ENCODE peak calls at places on chromosomes 1 and 21, in seven cellular contexts. One of them, this sample, is unnamed.

GRCh38 chr1:61851849-61852692 is 109.8 kb downstream of the PATJ start:
- DNase-seq in A549: peak
- DNase-seq in AG09309: peak
- DNase-seq in GM10248: peak
- DNase-seq in HFF-Myc: peak
- DNase-seq in activated CD8-positive, alpha-beta T cell treated with anti-CD3 and anti-CD28 coated beads for 36 hours: peak
- DNase-seq in PC-9: peak
- DNase-seq in this sample: peak

GRCh38 chr1:165828581-165829329 is 1.3 kb downstream of the UCK2 start:
- DNase-seq in A549: peak
- DNase-seq in PC-9: peak
- DNase-seq in HFF-Myc: peak
- DNase-seq in GM10248: peak
- DNase-seq in AG09309: peak
- DNase-seq in activated CD8-positive, alpha-beta T cell treated with anti-CD3 and anti-CD28 coated beads for 36 hours: peak
- DNase-seq in this sample: peak

GRCh38 chr1:41728403-41729202 is 190.1 kb downstream of the HIVEP3 start:
- DNase-seq in A549: no peak
- DNase-seq in HFF-Myc: no peak
- DNase-seq in GM10248: peak
- DNase-seq in AG09309: no peak
- DNase-seq in activated CD8-positive, alpha-beta T cell treated with anti-CD3 and anti-CD28 coated beads for 36 hours: peak
- DNase-seq in PC-9: no peak
- DNase-seq in this sample: no peak

GRCh38 chr21:27464643-27465042 is 497.8 kb upstream of the ADAMTS5 start:
- DNase-seq in activated CD8-positive, alpha-beta T cell treated with anti-CD3 and anti-CD28 coated beads for 36 hours: no peak
- DNase-seq in PC-9: no peak
- DNase-seq in GM10248: no peak
- DNase-seq in HFF-Myc: no peak
- DNase-seq in A549: no peak
- DNase-seq in AG09309: no peak
- DNase-seq in this sample: no peak

GRCh38 chr1:234047113-234047512 is 142.6 kb downstream of the SLC35F3 start:
- DNase-seq in PC-9: peak
- DNase-seq in HFF-Myc: no peak
- DNase-seq in activated CD8-positive, alpha-beta T cell treated with anti-CD3 and anti-CD28 coated beads for 36 hours: no peak
- DNase-seq in A549: peak
- DNase-seq in AG09309: no peak
- DNase-seq in GM10248: no peak
- DNase-seq in this sample: no peak

GRCh38 chr1:50368179-50369007 is 54.9 kb downstream of the DMRTA2 start:
- DNase-seq in GM10248: peak
- DNase-seq in HFF-Myc: no peak
- DNase-seq in A549: peak
- DNase-seq in activated CD8-positive, alpha-beta T cell treated with anti-CD3 and anti-CD28 coated beads for 36 hours: peak
- DNase-seq in AG09309: no peak
- DNase-seq in PC-9: no peak
- DNase-seq in this sample: no peak

GRCh38 chr1:25431495-25432363 is 1.0 kb downstream of the MACO1 start:
- DNase-seq in PC-9: no peak
- DNase-seq in GM10248: no peak
- DNase-seq in HFF-Myc: no peak
- DNase-seq in activated CD8-positive, alpha-beta T cell treated with anti-CD3 and anti-CD28 coated beads for 36 hours: peak
- DNase-seq in AG09309: no peak
- DNase-seq in A549: no peak
- DNase-seq in this sample: no peak

GRCh38 chr1:170661646-170662411 is 2.1 kb upstream of the PRRX1 start:
- DNase-seq in AG09309: no peak
- DNase-seq in activated CD8-positive, alpha-beta T cell treated with anti-CD3 and anti-CD28 coated beads for 36 hours: no peak
- DNase-seq in PC-9: no peak
- DNase-seq in A549: no peak
- DNase-seq in HFF-Myc: no peak
- DNase-seq in GM10248: no peak
- DNase-seq in this sample: no peak

GRCh38 chr1:151189638-151190445 is at the start of gene VPS72:
- DNase-seq in A549: peak
- DNase-seq in GM10248: peak
- DNase-seq in HFF-Myc: peak
- DNase-seq in activated CD8-positive, alpha-beta T cell treated with anti-CD3 and anti-CD28 coated beads for 36 hours: peak
- DNase-seq in AG09309: peak
- DNase-seq in PC-9: peak
- DNase-seq in this sample: no peak

GRCh38 chr21:16580661-16581060 is 850.9 kb downstream of the USP25 start:
- DNase-seq in GM10248: no peak
- DNase-seq in HFF-Myc: no peak
- DNase-seq in AG09309: no peak
- DNase-seq in PC-9: no peak
- DNase-seq in A549: no peak
- DNase-seq in activated CD8-positive, alpha-beta T cell treated with anti-CD3 and anti-CD28 coated beads for 36 hours: no peak
- DNase-seq in this sample: no peak

GRCh38 chr1:161119379-161120061 is 1.6 kb downstream of the NIT1 start:
- DNase-seq in activated CD8-positive, alpha-beta T cell treated with anti-CD3 and anti-CD28 coated beads for 36 hours: peak
- DNase-seq in AG09309: no peak
- DNase-seq in HFF-Myc: no peak
- DNase-seq in PC-9: peak
- DNase-seq in GM10248: peak
- DNase-seq in A549: peak
- DNase-seq in this sample: no peak

GRCh38 chr1:161121042-161121441 is 3.1 kb downstream of the NIT1 start:
- DNase-seq in HFF-Myc: no peak
- DNase-seq in GM10248: no peak
- DNase-seq in AG09309: no peak
- DNase-seq in A549: no peak
- DNase-seq in activated CD8-positive, alpha-beta T cell treated with anti-CD3 and anti-CD28 coated beads for 36 hours: no peak
- DNase-seq in PC-9: no peak
- DNase-seq in this sample: no peak

GRCh38 chr1:161119017-161119378 is 1.1 kb downstream of the NIT1 start:
- DNase-seq in AG09309: no peak
- DNase-seq in A549: no peak
- DNase-seq in GM10248: no peak
- DNase-seq in activated CD8-positive, alpha-beta T cell treated with anti-CD3 and anti-CD28 coated beads for 36 hours: peak
- DNase-seq in PC-9: no peak
- DNase-seq in HFF-Myc: no peak
- DNase-seq in this sample: no peak

GRCh38 chr1:161115132-161115711 is 2.6 kb downstream of the PFDN2 start:
- DNase-seq in HFF-Myc: no peak
- DNase-seq in PC-9: peak
- DNase-seq in GM10248: no peak
- DNase-seq in activated CD8-positive, alpha-beta T cell treated with anti-CD3 and anti-CD28 coated beads for 36 hours: peak
- DNase-seq in AG09309: peak
- DNase-seq in A549: peak
- DNase-seq in this sample: no peak

GRCh38 chr1:161117681-161118581 is at the start of the genes NIT1 and PFDN2:
- DNase-seq in HFF-Myc: no peak
- DNase-seq in A549: peak
- DNase-seq in AG09309: no peak
- DNase-seq in GM10248: peak
- DNase-seq in activated CD8-positive, alpha-beta T cell treated with anti-CD3 and anti-CD28 coated beads for 36 hours: peak
- DNase-seq in PC-9: peak
- DNase-seq in this sample: no peak
- TF ChIP-seq CTCF in HFF-Myc: no peak
- TF ChIP-seq CTCF in A549: no peak
- TF ChIP-seq CTCF in AG09309: no peak
- TF ChIP-seq CTCF in GM10248: peak
- TF ChIP-seq CTCF in activated CD8-positive, alpha-beta T cell treated with anti-CD3 and anti-CD28 coated beads for 36 hours: no peak
- TF ChIP-seq CTCF in PC-9: no peak
- TF ChIP-seq CTCF in this sample: no peak

GRCh38 chr1:18109058-18109755 is 1.6 kb downstream of the IGSF21 start:
- DNase-seq in PC-9: no peak
- DNase-seq in A549: no peak
- DNase-seq in AG09309: no peak
- DNase-seq in activated CD8-positive, alpha-beta T cell treated with anti-CD3 and anti-CD28 coated beads for 36 hours: no peak
- DNase-seq in GM10248: no peak
- DNase-seq in HFF-Myc: no peak
- DNase-seq in this sample: no peak

GRCh38 chr1:18108313-18109057 is 887 bp downstream of the IGSF21 start:
- DNase-seq in AG09309: no peak
- DNase-seq in HFF-Myc: no peak
- DNase-seq in PC-9: no peak
- DNase-seq in GM10248: no peak
- DNase-seq in activated CD8-positive, alpha-beta T cell treated with anti-CD3 and anti-CD28 coated beads for 36 hours: no peak
- DNase-seq in A549: no peak
- DNase-seq in this sample: no peak

GRCh38 chr1:18110968-18111367 is 3.4 kb downstream of the IGSF21 start:
- DNase-seq in activated CD8-positive, alpha-beta T cell treated with anti-CD3 and anti-CD28 coated beads for 36 hours: peak
- DNase-seq in PC-9: no peak
- DNase-seq in AG09309: no peak
- DNase-seq in A549: no peak
- DNase-seq in HFF-Myc: no peak
- DNase-seq in GM10248: no peak
- DNase-seq in this sample: no peak

GRCh38 chr1:18110598-18110939 is 3.0 kb downstream of the IGSF21 start:
- DNase-seq in activated CD8-positive, alpha-beta T cell treated with anti-CD3 and anti-CD28 coated beads for 36 hours: no peak
- DNase-seq in GM10248: no peak
- DNase-seq in PC-9: no peak
- DNase-seq in A549: no peak
- DNase-seq in HFF-Myc: no peak
- DNase-seq in AG09309: no peak
- DNase-seq in this sample: no peak

DNA sequence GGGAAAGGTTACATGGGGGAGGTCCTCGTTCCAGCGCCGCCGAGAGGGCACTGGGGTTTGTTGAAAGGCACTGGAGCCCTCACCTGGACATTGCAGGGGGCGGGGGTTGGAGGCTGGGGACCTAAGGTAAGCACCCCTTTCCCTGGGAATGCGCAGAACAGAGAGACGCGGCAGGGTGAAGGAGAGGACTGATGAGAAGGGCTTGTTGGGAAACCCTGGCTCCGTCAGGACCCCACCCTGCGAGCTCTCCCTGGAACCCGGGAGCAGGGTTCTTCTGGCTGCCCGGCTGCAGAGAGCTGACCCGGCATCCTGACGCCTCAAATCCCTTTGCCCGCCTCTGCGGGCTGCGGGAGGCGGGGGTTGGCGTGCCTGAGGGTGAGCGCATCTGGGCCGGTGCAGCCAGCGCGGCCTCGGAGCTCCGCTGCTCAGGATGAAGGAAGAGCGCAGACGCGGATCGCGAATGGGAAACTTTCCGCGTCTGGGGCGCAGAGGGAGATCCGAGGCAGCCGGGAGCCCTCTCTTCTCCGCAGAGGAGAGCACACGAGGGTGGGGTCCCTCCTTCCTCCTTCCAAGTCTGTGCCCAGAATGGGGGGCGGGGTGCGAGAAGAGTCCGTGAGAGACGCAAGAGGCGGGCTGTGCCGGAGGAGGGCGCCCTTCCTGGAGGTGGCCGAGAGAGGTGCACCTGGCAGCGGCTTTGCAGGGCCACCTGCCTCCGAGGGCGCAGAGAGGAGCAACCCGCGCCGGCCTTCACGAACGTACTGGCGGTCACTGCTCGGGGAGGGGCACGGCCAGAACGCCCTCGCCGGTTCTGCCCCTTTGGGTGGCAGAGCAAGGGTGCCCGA is 2.4 kb downstream of the IGSF21 start:
- DNase-seq in A549: peak
- DNase-seq in HFF-Myc: no peak
- DNase-seq in AG09309: no peak
- DNase-seq in GM10248: no peak
- DNase-seq in activated CD8-positive, alpha-beta T cell treated with anti-CD3 and anti-CD28 coated beads for 36 hours: peak
- DNase-seq in PC-9: no peak
- DNase-seq in this sample: no peak
- TF ChIP-seq CTCF in A549: peak
- TF ChIP-seq CTCF in HFF-Myc: peak
- TF ChIP-seq CTCF in AG09309: no peak
- TF ChIP-seq CTCF in GM10248: no peak
- TF ChIP-seq CTCF in activated CD8-positive, alpha-beta T cell treated with anti-CD3 and anti-CD28 coated beads for 36 hours: peak
- TF ChIP-seq CTCF in PC-9: no peak
- TF ChIP-seq CTCF in this sample: no peak

GRCh38 chr1:30380625-30380984 is 342.8 kb downstream of the MATN1 start:
- DNase-seq in A549: no peak
- DNase-seq in activated CD8-positive, alpha-beta T cell treated with anti-CD3 and anti-CD28 coated beads for 36 hours: no peak
- DNase-seq in AG09309: no peak
- DNase-seq in PC-9: no peak
- DNase-seq in HFF-Myc: no peak
- DNase-seq in GM10248: no peak
- DNase-seq in this sample: no peak
- TF ChIP-seq CTCF in A549: no peak
- TF ChIP-seq CTCF in activated CD8-positive, alpha-beta T cell treated with anti-CD3 and anti-CD28 coated beads for 36 hours: peak
- TF ChIP-seq CTCF in AG09309: no peak
- TF ChIP-seq CTCF in PC-9: peak
- TF ChIP-seq CTCF in HFF-Myc: no peak
- TF ChIP-seq CTCF in GM10248: no peak
- TF ChIP-seq CTCF in this sample: no peak

GRCh38 chr1:201783572-201783971 is 45.4 kb upstream of the IPO9 start:
- DNase-seq in AG09309: no peak
- DNase-seq in HFF-Myc: no peak
- DNase-seq in GM10248: no peak
- DNase-seq in activated CD8-positive, alpha-beta T cell treated with anti-CD3 and anti-CD28 coated beads for 36 hours: no peak
- DNase-seq in PC-9: no peak
- DNase-seq in A549: no peak
- DNase-seq in this sample: no peak
- TF ChIP-seq CTCF in AG09309: peak
- TF ChIP-seq CTCF in HFF-Myc: no peak
- TF ChIP-seq CTCF in GM10248: no peak
- TF ChIP-seq CTCF in activated CD8-positive, alpha-beta T cell treated with anti-CD3 and anti-CD28 coated beads for 36 hours: no peak
- TF ChIP-seq CTCF in PC-9: no peak
- TF ChIP-seq CTCF in A549: no peak
- TF ChIP-seq CTCF in this sample: no peak

GRCh38 chr1:5974631-5975030 is 17.6 kb downstream of the NPHP4 start:
- DNase-seq in HFF-Myc: no peak
- DNase-seq in A549: no peak
- DNase-seq in GM10248: no peak
- DNase-seq in PC-9: no peak
- DNase-seq in activated CD8-positive, alpha-beta T cell treated with anti-CD3 and anti-CD28 coated beads for 36 hours: no peak
- DNase-seq in AG09309: no peak
- DNase-seq in this sample: no peak

GRCh38 chr1:5972198-5972520 is 20.1 kb downstream of the NPHP4 start:
- DNase-seq in HFF-Myc: no peak
- DNase-seq in GM10248: no peak
- DNase-seq in activated CD8-positive, alpha-beta T cell treated with anti-CD3 and anti-CD28 coated beads for 36 hours: no peak
- DNase-seq in A549: no peak
- DNase-seq in PC-9: no peak
- DNase-seq in AG09309: no peak
- DNase-seq in this sample: no peak

GRCh38 chr1:5975133-5975880 is 16.9 kb downstream of the NPHP4 start:
- DNase-seq in A549: peak
- DNase-seq in HFF-Myc: peak
- DNase-seq in GM10248: peak
- DNase-seq in activated CD8-positive, alpha-beta T cell treated with anti-CD3 and anti-CD28 coated beads for 36 hours: peak
- DNase-seq in PC-9: no peak
- DNase-seq in AG09309: peak
- DNase-seq in this sample: no peak

GRCh38 chr1:5971471-5972197 is 20.6 kb downstream of the NPHP4 start:
- DNase-seq in PC-9: no peak
- DNase-seq in A549: no peak
- DNase-seq in activated CD8-positive, alpha-beta T cell treated with anti-CD3 and anti-CD28 coated beads for 36 hours: no peak
- DNase-seq in GM10248: no peak
- DNase-seq in AG09309: no peak
- DNase-seq in HFF-Myc: no peak
- DNase-seq in this sample: no peak

DNA sequence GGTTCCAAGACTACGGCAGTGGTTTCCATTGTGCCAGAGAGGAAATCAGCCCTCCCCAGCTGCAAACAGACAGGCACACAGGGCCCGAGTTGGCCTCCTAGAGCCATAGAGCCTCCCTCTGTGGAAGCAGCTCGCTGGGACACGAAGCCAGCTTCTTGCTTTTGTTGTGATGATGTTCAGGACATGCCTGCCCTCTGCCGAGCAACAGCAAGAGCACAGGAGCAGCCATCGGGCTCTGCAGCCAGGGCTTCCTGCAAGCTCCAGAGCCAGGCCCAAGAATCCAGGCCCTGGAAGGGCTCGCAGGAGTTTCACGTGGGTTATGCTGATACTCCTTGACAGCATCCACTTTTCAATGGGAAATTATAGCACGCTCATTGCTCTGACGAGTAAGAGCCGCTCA is 18.5 kb downstream of the NPHP4 start:
- DNase-seq in A549: no peak
- DNase-seq in GM10248: no peak
- DNase-seq in activated CD8-positive, alpha-beta T cell treated with anti-CD3 and anti-CD28 coated beads for 36 hours: no peak
- DNase-seq in HFF-Myc: no peak
- DNase-seq in PC-9: no peak
- DNase-seq in AG09309: no peak
- DNase-seq in this sample: no peak
- TF ChIP-seq CTCF in A549: no peak
- TF ChIP-seq CTCF in GM10248: no peak
- TF ChIP-seq CTCF in activated CD8-positive, alpha-beta T cell treated with anti-CD3 and anti-CD28 coated beads for 36 hours: no peak
- TF ChIP-seq CTCF in HFF-Myc: no peak
- TF ChIP-seq CTCF in PC-9: no peak
- TF ChIP-seq CTCF in AG09309: peak
- TF ChIP-seq CTCF in this sample: no peak

This sample was measured in AG04449.